ENCODE peak calls at places on chromosomes 16 and 17, in seven cellular contexts. C, W, U, B, V, O and F are unnamed samples.
A peak's percentile ranks its signal among the peaks of the same experiment; 100 is the strongest.

GRCh38 chr17:77834170-77835115 is 124.1 kb upstream of the TNRC6C start:
- DNase-seq in C (peak; percentile 14), W (peak; percentile 62), U (peak; percentile 67), B (peak; percentile 44), V (peak; percentile 55), O (peak; percentile 77), F (peak; percentile 58)

GRCh38 chr17:47649972-47650524 is 329 bp downstream of the KPNB1 start:
- DNase-seq in C (no peak), W (no peak), U (no peak), B (no peak), V (no peak), O (no peak), F (no peak)

GRCh38 chr16:4709481-4709880 is 16.1 kb downstream of the NUDT16L1 start:
- DNase-seq in C (no peak), W (no peak), U (no peak), B (no peak), V (no peak), O (no peak), F (no peak)

GRCh38 chr17:37051839-37052238 is 103.1 kb downstream of the AATF start:
- DNase-seq in C (no peak), W (no peak), U (no peak), B (no peak), V (no peak), O (no peak), F (no peak)

GRCh38 chr17:9839433-9839832 is 13.7 kb downstream of the GLP2R start:
- DNase-seq in C (no peak), W (no peak), U (no peak), B (no peak), V (no peak), O (no peak), F (peak; percentile 63)

GRCh38 chr17:10311131-10311530 is 61.7 kb downstream of the MYH13 start:
- DNase-seq in C (no peak), W (no peak), U (no peak), B (no peak), V (no peak), O (no peak), F (no peak)

GRCh38 chr16:49848530-49848929 is 7.4 kb downstream of the ZNF423 start:
- DNase-seq in C (no peak), W (no peak), U (no peak), B (no peak), V (no peak), O (no peak), F (no peak)

GRCh38 chr16:25036561-25036960 is 21.4 kb upstream of the ARHGAP17 start:
- DNase-seq in C (no peak), W (no peak), U (no peak), B (no peak), V (no peak), O (no peak), F (no peak)

GRCh38 chr16:83336630-83337029 is 471.1 kb upstream of the HSBP1 start:
- DNase-seq in C (no peak), W (no peak), U (no peak), B (no peak), V (no peak), O (no peak), F (no peak)

GRCh38 chr16:57285379-57285778 is 907 bp upstream of the PLLP start:
- DNase-seq in C (no peak), W (no peak), U (no peak), B (no peak), V (no peak), O (no peak), F (no peak)

GRCh38 chr16:57387598-57388354 is 15.5 kb downstream of the CX3CL1 start:
- DNase-seq in C (no peak), W (no peak), U (no peak), B (no peak), V (no peak), O (no peak), F (no peak)

GRCh38 chr16:47260496-47260895 is 116.8 kb upstream of the NETO2 start:
- DNase-seq in C (no peak), W (no peak), U (no peak), B (no peak), V (no peak), O (no peak), F (no peak)

GRCh38 chr16:140175-140857 is 1.8 kb upstream of the NPRL3 start:
- DNase-seq in C (no peak), W (no peak), U (no peak), B (no peak), V (no peak), O (no peak), F (no peak)

GRCh38 chr17:66975614-66976378 is 11.3 kb downstream of the CACNG4 start:
- DNase-seq in C (no peak), W (no peak), U (no peak), B (no peak), V (peak; percentile 39), O (peak; percentile 9), F (no peak)

GRCh38 chr16:76931186-76931585 is 259.8 kb upstream of the MON1B start:
- DNase-seq in C (no peak), W (no peak), U (no peak), B (no peak), V (no peak), O (no peak), F (no peak)

GRCh38 chr17:39196820-39197331 is 593 bp downstream of the CACNB1 start:
- DNase-seq in C (no peak), W (no peak), U (peak; percentile 19), B (no peak), V (no peak), O (no peak), F (no peak)

GRCh38 chr16:87461466-87461975 is 31.3 kb downstream of the ZCCHC14 start:
- DNase-seq in C (no peak), W (peak; percentile 6), U (peak; percentile 68), B (no peak), V (peak; percentile 45), O (no peak), F (peak; percentile 69)

GRCh38 chr17:30379303-30380105 is 777 bp downstream of the CPD start:
- DNase-seq in C (peak; percentile 8), W (peak; percentile 26), U (peak; percentile 18), B (no peak), V (peak; percentile 20), O (peak; percentile 46), F (no peak)

GRCh38 chr16:86076606-86077005 is 177.6 kb downstream of the IRF8 start:
- DNase-seq in C (no peak), W (no peak), U (no peak), B (no peak), V (no peak), O (no peak), F (no peak)

GRCh38 chr17:75346906-75347305 is 57.7 kb upstream of the SLC25A19 start:
- DNase-seq in C (no peak), W (no peak), U (no peak), B (no peak), V (no peak), O (peak; percentile 55), F (no peak)

GRCh38 chr16:88552166-88552565 is 18.0 kb upstream of the ZC3H18 start:
- DNase-seq in C (no peak), W (no peak), U (no peak), B (no peak), V (no peak), O (no peak), F (no peak)

GRCh38 chr16:74813109-74813641 is 38.6 kb upstream of the FA2H start:
- DNase-seq in C (peak; percentile 50), W (peak; percentile 61), U (peak; percentile 47), B (peak; percentile 55), V (peak; percentile 71), O (peak; percentile 84), F (peak; percentile 74)

GRCh38 chr17:42706732-42707131 is 24.4 kb downstream of the CNTNAP1 start:
- DNase-seq in C (peak; percentile 49), W (peak; percentile 54), U (no peak), B (peak; percentile 24), V (no peak), O (peak; percentile 54), F (no peak)

GRCh38 chr17:81844327-81844851 is 9.5 kb upstream of the PPP1R27 start:
- DNase-seq in C (no peak), W (no peak), U (no peak), B (no peak), V (no peak), O (no peak), F (no peak)

GRCh38 chr16:53785044-53785443 is 81.1 kb downstream of the FTO start:
- DNase-seq in C (no peak), W (no peak), U (no peak), B (no peak), V (no peak), O (no peak), F (no peak)

GRCh38 chr16:19288872-19289799 is 3.6 kb downstream of the CLEC19A start:
- DNase-seq in C (no peak), W (no peak), U (no peak), B (no peak), V (no peak), O (no peak), F (no peak)